ENCODE peak calls at places on chromosome 19, in five cellular contexts. O, L, I, F and J are unnamed samples.

GRCh38 chr19:50300814-50301606 is 28.2 kb downstream of the KCNC3 start:
- DNase-seq in I (no peak), F (peak; percentile 48), L (peak; percentile 10), O (peak; percentile 79), J (no peak)

GRCh38 chr19:42421591-42422031 is 5.6 kb downstream of the LIPE start:
- DNase-seq in I (no peak), F (no peak), L (no peak), O (no peak), J (no peak)

GRCh38 chr19:15072930-15073647 is 8.9 kb upstream of the OR1I1 start:
- DNase-seq in F (peak; percentile 39), O (no peak), L (no peak), I (peak; percentile 18), J (no peak)

GRCh38 chr19:17390665-17391370 is 3.2 kb downstream of the CCDC194 start:
- DNase-seq in O (peak; percentile 87), L (peak; percentile 80), I (peak; percentile 96), F (peak; percentile 83), J (no peak)

GRCh38 chr19:17847538-17848366 is at the start of gene JAK3:
- DNase-seq in O (peak; percentile 46), L (no peak), F (peak; percentile 59), I (peak; percentile 54), J (peak; percentile 77)

GRCh38 chr19:33032218-33032781 is 32.4 kb downstream of the RHPN2 start:
- DNase-seq in I (no peak), O (no peak), L (no peak), F (no peak), J (no peak)

GRCh38 chr19:17450264-17451075 is 2.0 kb upstream of the TMEM221 start:
- DNase-seq in F (no peak), O (no peak), L (peak; percentile 88), I (peak; percentile 67), J (no peak)

GRCh38 chr19:5154129-5154798 is 185.4 kb downstream of the KDM4B start:
- DNase-seq in I (peak; percentile 76), O (no peak), L (no peak), F (peak; percentile 52), J (no peak)

GRCh38 chr19:49816616-49817015 is 1.5 kb upstream of the MED25 start:
- DNase-seq in L (no peak), O (no peak), I (no peak), F (no peak), J (no peak)

GRCh38 chr19:22608441-22608840 is 25.7 kb upstream of the ZNF492 start:
- DNase-seq in I (no peak), F (no peak), O (no peak), L (no peak), J (no peak)

DNA sequence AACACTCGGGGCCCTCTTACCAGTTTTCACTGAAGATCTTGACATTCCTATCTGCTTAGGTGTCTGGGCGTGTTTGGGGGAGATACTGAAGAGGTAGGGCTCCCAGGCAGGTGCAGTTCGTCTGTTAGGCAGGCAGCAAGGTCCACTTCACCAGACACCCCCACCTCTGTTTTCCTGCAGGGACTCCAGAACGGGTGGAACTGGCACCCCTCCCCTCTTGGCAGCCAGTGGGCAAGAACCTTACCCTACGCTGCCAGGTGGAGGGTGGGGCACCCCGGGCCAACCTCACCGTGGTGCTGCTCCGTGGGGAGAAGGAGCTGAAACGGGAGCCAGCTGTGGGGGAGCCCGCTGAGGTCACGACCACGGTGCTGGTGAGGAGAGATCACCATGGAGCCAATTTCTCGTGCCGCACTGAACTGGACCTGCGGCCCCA is 3.4 kb upstream of the ICAM4 start:
- DNase-seq in O (no peak), F (no peak), L (no peak), I (no peak), J (no peak)
- TF ChIP-seq RAD21 in O (no peak), F (no peak), L (no peak), I (no peak), J (no peak)

DNA sequence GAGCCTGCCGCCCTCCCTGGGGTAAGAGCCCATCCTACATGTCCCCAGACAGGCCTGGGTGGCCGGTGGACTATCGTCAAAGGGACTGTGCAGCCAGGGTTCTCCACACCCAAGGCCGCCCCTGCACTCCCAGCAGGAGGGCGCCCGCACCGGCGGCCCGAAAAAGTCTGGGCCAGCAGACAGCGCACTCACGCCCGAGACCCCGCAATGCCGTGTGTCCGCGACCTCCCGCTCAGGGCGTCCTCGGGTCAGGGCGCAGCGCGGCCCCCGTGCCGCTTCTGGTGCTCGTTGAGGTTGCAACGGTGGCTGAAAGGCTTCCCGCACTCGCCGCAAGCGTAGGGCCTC is 2.6 kb upstream of the A1BG start:
- DNase-seq in I (no peak), O (no peak), L (no peak), F (no peak), J (no peak)
- H3K4me2 ChIP-seq in I (no peak overlapping the region), O (peak overlapping the region; percentile 86), L (no peak overlapping the region), F (no peak overlapping the region), J (no peak overlapping the region)

DNA sequence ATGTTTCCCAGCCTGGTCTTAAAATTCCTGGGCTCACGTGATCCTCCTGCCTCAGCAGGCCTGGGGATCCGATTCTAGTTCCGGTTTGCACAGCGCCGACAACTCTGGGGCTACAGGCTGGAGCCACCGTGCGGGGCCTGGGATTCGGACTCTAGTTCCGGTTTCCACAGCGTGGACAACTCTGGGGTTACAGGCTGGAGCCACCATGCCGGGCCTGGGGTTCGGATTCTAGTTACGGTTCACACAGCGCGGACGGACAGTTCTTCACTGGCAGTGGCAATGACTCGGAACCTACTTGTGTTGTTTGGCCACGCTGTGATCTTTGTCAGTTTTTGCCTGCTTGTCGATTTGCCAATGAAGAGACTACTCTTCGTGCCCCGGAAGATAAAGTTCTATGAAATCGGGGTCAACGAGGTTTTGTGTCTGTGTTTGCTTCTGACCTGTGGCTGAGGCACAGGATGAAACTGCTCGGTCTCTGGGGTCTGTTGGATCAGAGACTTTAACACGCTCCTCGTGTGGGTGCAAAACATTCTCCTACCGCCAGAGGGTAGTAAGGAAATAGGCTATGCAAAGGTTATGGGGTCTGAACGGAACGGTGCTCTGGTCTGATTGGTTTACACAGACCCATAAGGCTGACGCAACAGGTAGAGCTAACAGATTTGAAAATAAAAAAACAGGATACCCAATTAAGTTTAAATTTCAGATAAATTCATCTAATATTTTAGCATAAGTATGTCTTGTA is 12.1 kb upstream of the ZSCAN1 start:
- DNase-seq in O (peak; percentile 40), F (peak; percentile 53), L (no peak), I (peak; percentile 37), J (no peak)
- TF ChIP-seq RAD21 in O (peak; percentile 44), F (no peak), L (peak; percentile 15), I (no peak), J (peak; percentile 30)

GRCh38 chr19:34181111-34181864 is 9.0 kb downstream of the LSM14A start:
- DNase-seq in F (no peak), L (no peak), I (no peak), O (no peak), J (no peak)
- H3K4me2 ChIP-seq in F (no peak overlapping the region), L (no peak overlapping the region), I (no peak overlapping the region), O (no peak overlapping the region), J (peak overlapping the region; percentile 20)

GRCh38 chr19:52336976-52337375 is 933 bp downstream of the ZNF610 start:
- DNase-seq in O (peak; percentile 27), F (no peak), I (no peak), L (no peak), J (no peak)

GRCh38 chr19:52336117-52336811 is at the start of gene ZNF610:
- DNase-seq in I (no peak), F (peak; percentile 59), O (peak; percentile 88), L (no peak), J (peak; percentile 34)

GRCh38 chr19:52335768-52336116 is 301 bp upstream of the ZNF610 start:
- DNase-seq in O (no peak), L (no peak), F (no peak), I (no peak), J (no peak)

DNA sequence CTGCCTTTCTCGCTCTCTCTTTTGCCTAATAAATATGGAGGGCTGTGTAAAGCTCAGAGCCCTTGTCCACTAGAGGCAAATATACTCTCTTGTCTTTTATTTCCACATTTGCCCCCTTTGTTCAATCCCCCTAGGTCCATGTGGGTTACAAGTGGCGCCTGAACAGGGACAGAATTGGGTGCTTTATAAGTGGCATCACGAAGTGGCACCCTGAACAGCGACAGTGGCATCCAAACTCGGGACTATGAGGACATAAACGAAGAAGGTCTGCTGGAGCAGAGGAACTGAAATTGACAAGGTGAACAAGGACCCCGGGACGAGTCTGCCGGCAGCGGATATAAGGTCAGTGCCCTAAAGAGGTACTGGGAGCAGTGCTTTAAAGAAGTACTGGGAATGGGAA is 4.3 kb upstream of the ZNF610 start:
- DNase-seq in F (no peak), I (no peak), L (no peak), O (no peak), J (no peak)
- TF ChIP-seq RAD21 in F (no peak), I (no peak), L (no peak), O (no peak), J (no peak)

DNA sequence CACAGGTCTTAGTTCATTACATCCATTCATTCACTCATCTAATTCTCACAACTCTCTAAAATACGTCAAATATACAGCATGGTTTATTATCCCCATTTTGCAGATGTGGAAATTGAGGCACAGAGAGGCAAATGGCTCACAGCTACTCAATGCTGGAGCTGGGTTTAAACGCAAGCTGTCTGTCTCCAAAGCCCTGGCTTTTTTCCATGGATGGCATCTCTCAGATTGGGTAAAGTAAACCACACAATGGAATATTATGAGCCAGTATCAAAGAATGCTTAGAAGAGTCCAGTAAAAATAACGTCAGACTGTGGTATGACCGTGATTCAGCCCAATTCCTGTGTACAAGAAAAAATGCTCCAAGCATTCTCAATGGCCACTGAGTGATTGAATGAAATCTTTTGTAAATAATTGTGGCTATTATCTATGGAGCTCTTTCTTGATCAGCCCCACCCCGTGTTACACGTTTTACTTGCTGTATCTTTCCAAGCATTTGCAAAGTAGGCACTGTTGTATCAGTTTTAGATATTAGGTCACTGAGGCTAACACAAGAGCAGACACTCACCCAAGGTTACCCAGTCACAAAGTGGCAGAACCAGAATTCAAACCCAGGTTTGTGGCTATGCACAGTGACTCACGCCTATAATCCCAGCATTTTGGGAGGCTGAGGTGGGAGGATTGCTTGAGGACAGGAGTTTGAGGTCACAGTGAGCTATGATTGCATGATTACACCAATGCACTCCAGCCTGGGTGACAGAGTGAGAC is 5.5 kb upstream of the ACP7 start:
- DNase-seq in F (peak; percentile 30), L (peak; percentile 98), I (no peak), O (peak; percentile 97), J (no peak)
- H3K4me2 ChIP-seq in F (no peak overlapping the region), L (peak overlapping the region; percentile 79), I (no peak overlapping the region), O (peak overlapping the region; percentile 21), J (no peak overlapping the region)

DNA sequence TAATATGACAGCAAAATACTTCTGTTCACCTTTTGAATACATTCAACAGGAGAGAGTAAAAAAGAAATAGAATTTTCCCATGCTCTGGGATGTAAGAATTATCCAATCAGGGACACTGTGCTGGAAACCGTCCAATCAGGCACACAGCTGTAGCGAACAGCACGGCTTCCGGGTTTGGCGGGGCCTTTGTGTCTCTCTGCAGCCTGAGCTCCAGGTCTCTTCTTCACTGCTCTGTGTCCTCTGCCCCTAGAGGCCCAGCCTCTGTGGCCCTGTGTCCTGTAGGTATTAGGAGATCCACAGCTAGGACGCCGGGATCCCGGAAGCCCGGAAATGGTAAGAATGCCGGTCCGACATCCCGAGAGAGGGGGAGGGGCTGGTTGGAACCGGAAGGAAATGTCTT is 92.7 kb downstream of the ZNF737 start:
- DNase-seq in O (no peak), I (peak; percentile 2), L (no peak), F (no peak), J (no peak)
- TF ChIP-seq RAD21 in O (no peak), I (no peak), L (no peak), F (no peak), J (no peak)

GRCh38 chr19:45323671-45324081 is 1.0 kb upstream of the CKM start:
- DNase-seq in I (no peak), L (no peak), F (no peak), O (no peak), J (no peak)
- H3K4me2 ChIP-seq in I (no peak overlapping the region), L (no peak overlapping the region), F (peak overlapping the region; percentile 27), O (peak overlapping the region; percentile 49), J (no peak overlapping the region)